ENCODE peak calls at places on chromosomes 1 and 21, in four cellular contexts. One of them, this sample, is unnamed.

GRCh38 chr1:205907794-205908193 is 35.5 kb downstream of the SLC26A9 start:
- DNase-seq in astrocyte of the spinal cord: peak
- DNase-seq in SK-N-SH: peak
- DNase-seq in body of pancreas: peak
- DNase-seq in this sample: no peak

GRCh38 chr1:15826810-15827507 is 19.5 kb upstream of the UQCRHL start:
- DNase-seq in astrocyte of the spinal cord: no peak
- DNase-seq in SK-N-SH: no peak
- DNase-seq in body of pancreas: no peak
- DNase-seq in this sample: no peak

GRCh38 chr1:62341120-62341519 is 21.9 kb upstream of the KANK4 start:
- DNase-seq in astrocyte of the spinal cord: no peak
- DNase-seq in SK-N-SH: no peak
- DNase-seq in body of pancreas: no peak
- DNase-seq in this sample: no peak

GRCh38 chr1:202505356-202505755 is 156.9 kb downstream of the PPP1R12B start:
- DNase-seq in astrocyte of the spinal cord: peak
- DNase-seq in SK-N-SH: peak
- DNase-seq in body of pancreas: peak
- DNase-seq in this sample: no peak

GRCh38 chr1:101739826-101740330 is 256.8 kb downstream of the OLFM3 start:
- DNase-seq in astrocyte of the spinal cord: no peak
- DNase-seq in SK-N-SH: no peak
- DNase-seq in body of pancreas: no peak
- DNase-seq in this sample: no peak

GRCh38 chr1:36486088-36486435 is 3.3 kb upstream of the CSF3R start:
- DNase-seq in astrocyte of the spinal cord: no peak
- DNase-seq in SK-N-SH: no peak
- DNase-seq in body of pancreas: no peak
- DNase-seq in this sample: no peak

GRCh38 chr1:109617291-109617801 is 2.1 kb downstream of the GNAT2 start:
- DNase-seq in astrocyte of the spinal cord: peak
- DNase-seq in SK-N-SH: peak
- DNase-seq in body of pancreas: peak
- DNase-seq in this sample: no peak

GRCh38 chr1:89890085-89890754 is 69.4 kb downstream of the LRRC8D start:
- DNase-seq in astrocyte of the spinal cord: peak
- DNase-seq in SK-N-SH: no peak
- DNase-seq in body of pancreas: no peak
- DNase-seq in this sample: no peak

GRCh38 chr1:189657715-189658114 is 819.9 kb downstream of the BRINP3 start:
- DNase-seq in astrocyte of the spinal cord: no peak
- DNase-seq in SK-N-SH: no peak
- DNase-seq in body of pancreas: no peak
- DNase-seq in this sample: no peak

GRCh38 chr1:172236958-172237357 is 183.5 kb upstream of the C1orf105 start:
- DNase-seq in astrocyte of the spinal cord: no peak
- DNase-seq in SK-N-SH: no peak
- DNase-seq in body of pancreas: no peak
- DNase-seq in this sample: no peak

GRCh38 chr1:58841455-58841854 is 57.6 kb upstream of the JUN start:
- DNase-seq in astrocyte of the spinal cord: no peak
- DNase-seq in SK-N-SH: no peak
- DNase-seq in body of pancreas: no peak
- DNase-seq in this sample: no peak

GRCh38 chr1:225824522-225824921 is 14.6 kb downstream of the EPHX1 start:
- DNase-seq in astrocyte of the spinal cord: no peak
- DNase-seq in SK-N-SH: no peak
- DNase-seq in body of pancreas: peak
- DNase-seq in this sample: no peak

GRCh38 chr1:51072040-51072439 is 30.0 kb upstream of the C1orf185 start:
- DNase-seq in astrocyte of the spinal cord: no peak
- DNase-seq in SK-N-SH: no peak
- DNase-seq in body of pancreas: no peak
- DNase-seq in this sample: no peak

GRCh38 chr1:212488436-212489283 is 55.9 kb downstream of the NENF start:
- DNase-seq in astrocyte of the spinal cord: peak
- DNase-seq in SK-N-SH: no peak
- DNase-seq in body of pancreas: peak
- DNase-seq in this sample: no peak

GRCh38 chr1:81681570-81681969 is 119.2 kb upstream of the ADGRL2 start:
- DNase-seq in astrocyte of the spinal cord: no peak
- DNase-seq in SK-N-SH: no peak
- DNase-seq in body of pancreas: peak
- DNase-seq in this sample: no peak

GRCh38 chr1:203057831-203058673 is 27.8 kb downstream of the MYOG start:
- DNase-seq in astrocyte of the spinal cord: no peak
- DNase-seq in SK-N-SH: peak
- DNase-seq in body of pancreas: no peak
- DNase-seq in this sample: no peak

GRCh38 chr21:27213328-27213727 is 246.4 kb upstream of the ADAMTS5 start:
- DNase-seq in astrocyte of the spinal cord: no peak
- DNase-seq in SK-N-SH: no peak
- DNase-seq in body of pancreas: no peak
- DNase-seq in this sample: no peak

GRCh38 chr1:105632342-105633196 is 1423.9 kb upstream of the PRMT6 start:
- DNase-seq in astrocyte of the spinal cord: no peak
- DNase-seq in SK-N-SH: peak
- DNase-seq in body of pancreas: no peak
- DNase-seq in this sample: no peak

DNA sequence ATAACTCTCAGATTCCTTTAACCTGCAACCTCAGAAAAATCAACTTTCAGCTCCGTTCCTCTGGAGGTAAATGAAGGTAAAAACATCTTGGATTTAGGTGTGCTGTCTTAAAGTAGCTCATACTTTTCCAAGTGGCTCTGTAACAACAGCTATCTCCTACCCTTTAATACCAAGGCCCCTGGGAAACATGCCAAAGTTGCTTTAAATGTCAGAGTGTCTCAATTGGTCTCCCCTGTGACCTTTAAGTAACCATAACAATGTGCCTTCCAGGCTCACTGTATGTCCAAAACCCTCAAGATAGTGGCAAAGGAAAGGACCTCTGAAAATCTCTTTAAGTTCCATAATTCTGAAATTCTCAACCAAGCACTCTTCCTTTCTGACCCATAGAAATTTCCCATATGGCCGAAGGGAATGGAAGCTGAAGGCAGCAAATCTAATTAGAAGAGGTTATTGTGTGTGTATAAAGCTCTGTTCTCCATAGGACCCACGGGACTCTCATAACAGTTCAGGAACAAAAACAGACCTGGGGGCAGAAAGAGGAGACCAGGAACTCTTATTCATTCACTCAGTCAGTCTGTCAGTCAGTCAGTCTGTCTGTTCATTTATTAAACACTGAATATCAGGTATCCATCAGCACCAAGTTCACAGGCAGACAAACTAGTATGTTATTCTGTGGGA is 19.3 kb downstream of the ASTN1 start:
- DNase-seq in astrocyte of the spinal cord: no peak
- DNase-seq in SK-N-SH: peak
- DNase-seq in body of pancreas: no peak
- DNase-seq in this sample: no peak
- TF ChIP-seq CTCF in astrocyte of the spinal cord: no peak
- TF ChIP-seq CTCF in SK-N-SH: no peak
- TF ChIP-seq CTCF in body of pancreas: no peak
- TF ChIP-seq CTCF in this sample: no peak

DNA sequence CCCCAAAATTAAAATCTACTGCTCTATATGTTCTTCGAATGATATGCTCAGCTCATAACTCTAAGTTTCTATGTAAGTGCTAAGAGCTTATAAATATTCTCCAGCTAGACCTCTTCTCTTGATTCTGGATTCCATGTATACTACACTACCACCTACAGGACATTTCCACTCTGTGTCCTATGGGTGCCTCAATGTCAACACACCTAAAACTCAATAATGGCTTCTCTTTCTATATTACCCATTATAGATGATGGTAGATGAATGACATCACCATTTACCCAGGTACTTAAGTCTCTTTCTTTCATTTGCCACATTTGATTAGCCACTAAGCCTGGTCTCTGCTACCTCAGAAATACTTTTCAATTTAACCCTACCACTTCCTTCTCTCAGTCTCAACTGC is 41.3 kb downstream of the TBX19 start:
- DNase-seq in astrocyte of the spinal cord: peak
- DNase-seq in SK-N-SH: no peak
- DNase-seq in body of pancreas: no peak
- DNase-seq in this sample: no peak
- TF ChIP-seq CTCF in astrocyte of the spinal cord: peak
- TF ChIP-seq CTCF in SK-N-SH: peak
- TF ChIP-seq CTCF in body of pancreas: no peak
- TF ChIP-seq CTCF in this sample: no peak

GRCh38 chr1:216032284-216032683 is 391.0 kb downstream of the USH2A start:
- DNase-seq in astrocyte of the spinal cord: no peak
- DNase-seq in SK-N-SH: no peak
- DNase-seq in body of pancreas: no peak
- DNase-seq in this sample: no peak
- TF ChIP-seq CTCF in astrocyte of the spinal cord: no peak
- TF ChIP-seq CTCF in SK-N-SH: no peak
- TF ChIP-seq CTCF in body of pancreas: no peak
- TF ChIP-seq CTCF in this sample: no peak

GRCh38 chr1:151577173-151577572 is 34.7 kb upstream of the SNX27 start:
- DNase-seq in astrocyte of the spinal cord: no peak
- DNase-seq in SK-N-SH: no peak
- DNase-seq in body of pancreas: no peak
- DNase-seq in this sample: no peak
- TF ChIP-seq CTCF in astrocyte of the spinal cord: no peak
- TF ChIP-seq CTCF in SK-N-SH: no peak
- TF ChIP-seq CTCF in body of pancreas: no peak
- TF ChIP-seq CTCF in this sample: no peak